ENCODE peak calls at places on chromosomes 11 and 22, in seven cellular contexts. Z, O, F, T, A, X and J are unnamed samples.

GRCh38 chr11:20015529-20016427 is 144.5 kb downstream of the DBX1 start:
- DNase-seq in T (no peak), O (no peak), F (no peak), X (no peak), A (no peak), Z (no peak), J (no peak)

GRCh38 chr11:65026810-65027209 is 429 bp upstream of the SNX15 start:
- DNase-seq in A (no peak), Z (no peak), O (no peak), X (no peak), F (no peak), T (no peak), J (no peak)

GRCh38 chr11:12717851-12718291 is 43.6 kb downstream of the TEAD1 start:
- DNase-seq in X (peak), T (peak), F (peak), O (no peak), A (peak), Z (no peak), J (no peak)

GRCh38 chr22:48603621-48604320 is 1223.9 kb downstream of the BRD1 start:
- DNase-seq in T (no peak), Z (no peak), X (no peak), F (no peak), A (no peak), O (no peak), J (no peak)

GRCh38 chr11:44484211-44484610 is 81.3 kb upstream of the CD82 start:
- DNase-seq in O (no peak), A (no peak), X (peak), T (no peak), Z (no peak), F (no peak), J (no peak)

GRCh38 chr11:114738954-114739353 is 60.6 kb downstream of the NXPE2 start:
- DNase-seq in A (no peak), Z (peak), O (no peak), F (peak), T (no peak), X (peak), J (no peak)

GRCh38 chr22:34055525-34056200 is 135.4 kb upstream of the LARGE1 start:
- DNase-seq in Z (peak), O (no peak), F (no peak), X (no peak), A (no peak), T (no peak), J (no peak)

GRCh38 chr11:111046291-111046690 is 199.2 kb upstream of the POU2AF2 start:
- DNase-seq in Z (no peak), X (no peak), F (no peak), O (no peak), T (no peak), A (no peak), J (no peak)

GRCh38 chr11:32333335-32333991 is 101.9 kb downstream of the WT1 start:
- DNase-seq in Z (peak), O (peak), A (no peak), X (peak), F (peak), T (no peak), J (peak)